ENCODE peak calls at places on chromosomes 4 and X, in eight cellular contexts. X is fibroblast of lung; L is upper lobe of right lung; K is dorsolateral prefrontal cortex; J is brain microvascular endothelial cell; Y is HCT116; O is tibial nerve; U is CD8-positive, alpha-beta T cell. Q is an unnamed sample.

GRCh38 chrX:41779058-41779564 is 55.1 kb downstream of the GPR82 start:
- DNase-seq in X (peak), L (no peak), K (no peak), J (peak), Y (peak), O (no peak), U (no peak), Q (no peak)

GRCh38 chr4:11535333-11535732 is 106.6 kb upstream of the HS3ST1 start:
- DNase-seq in X (no peak), L (no peak), K (no peak), J (no peak), Y (no peak), O (no peak), U (no peak), Q (no peak)

GRCh38 chrX:96763608-96764007 is 79.0 kb downstream of the DIAPH2 start:
- DNase-seq in X (no peak), L (no peak), K (no peak), J (no peak), Y (no peak), O (no peak), U (no peak), Q (no peak)

GRCh38 chrX:52261463-52262194 is 76.9 kb downstream of the MAGED4 start:
- DNase-seq in X (peak), L (peak), K (peak), J (peak), Y (peak), O (peak), U (peak), Q (peak)

GRCh38 chr4:3407171-3407771 is 34.5 kb upstream of the HGFAC start:
- DNase-seq in X (no peak), L (peak), K (peak), J (no peak), Y (no peak), O (no peak), U (no peak), Q (peak)

GRCh38 chr4:185587065-185587443 is 51.7 kb upstream of the PDLIM3 start:
- DNase-seq in X (no peak), L (no peak), K (no peak), J (no peak), Y (no peak), O (no peak), U (no peak), Q (no peak)

GRCh38 chrX:19046343-19047215 is 62.7 kb upstream of the PHKA2 start:
- DNase-seq in X (peak), L (no peak), K (no peak), J (peak), Y (peak), O (no peak), U (no peak), Q (no peak)

GRCh38 chrX:71178908-71179307 is 34.3 kb downstream of the NLGN3 start:
- DNase-seq in X (peak), L (no peak), K (no peak), J (peak), Y (peak), O (peak), U (peak), Q (no peak)

GRCh38 chrX:153338836-153339235 is 4.9 kb downstream of the ZNF275 start:
- DNase-seq in X (no peak), L (no peak), K (no peak), J (no peak), Y (no peak), O (no peak), U (no peak), Q (no peak)

GRCh38 chrX:133921764-133922389 is 63.5 kb downstream of the GPC3 start:
- DNase-seq in X (no peak), L (peak), K (no peak), J (peak), Y (peak), O (peak), U (peak), Q (no peak)

DNA sequence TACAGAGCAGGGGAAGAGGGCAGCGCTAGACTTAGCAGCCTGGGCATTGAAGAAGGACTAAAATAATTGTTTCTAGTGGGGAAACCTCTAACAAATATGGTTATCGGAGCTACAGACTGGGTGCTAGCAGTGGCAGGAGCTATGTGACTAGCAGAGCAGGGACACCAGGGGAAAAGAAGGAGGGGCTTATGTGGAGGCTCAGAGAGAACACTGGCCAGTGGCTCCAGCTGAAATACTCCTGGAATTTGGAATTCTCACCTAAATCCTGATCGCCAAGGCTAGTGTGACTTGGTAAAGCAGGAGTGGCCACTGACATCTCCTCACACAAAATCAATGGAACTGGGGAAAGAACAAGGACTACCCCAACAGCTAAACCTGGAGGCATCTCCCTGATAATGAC is 2.0 kb downstream of the TAPT1 start:
- DNase-seq in X (no peak), L (no peak), K (no peak), J (no peak), Y (no peak), O (no peak), U (no peak), Q (no peak)
- H3K4me3 ChIP-seq in X (no peak), L (peak), K (peak), J (no peak), Y (no peak), O (no peak), U (peak), Q (peak)

DNA sequence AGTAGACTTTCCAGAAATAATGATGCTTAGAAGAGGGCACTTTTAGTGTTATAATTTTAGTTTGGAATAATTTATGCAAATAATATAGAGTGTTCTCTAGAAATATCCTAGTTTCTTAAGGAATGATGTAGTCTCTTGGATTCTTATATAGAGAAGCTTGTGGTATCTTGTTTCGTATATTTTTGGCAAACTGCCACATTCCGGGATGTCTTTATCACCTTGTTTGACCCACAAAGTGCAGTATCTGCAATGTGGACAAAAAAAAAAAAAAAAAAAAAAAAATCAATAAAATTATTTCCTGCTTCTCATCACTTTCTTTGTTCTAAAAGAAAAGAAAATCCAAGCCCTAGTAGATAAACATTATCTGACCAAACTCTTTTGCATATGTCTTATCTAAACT is 1577.7 kb upstream of the TENM3 start:
- DNase-seq in X (peak), L (no peak), K (no peak), J (no peak), Y (no peak), O (no peak), U (no peak), Q (no peak)
- H3K27ac ChIP-seq in X (no peak), L (no peak), K (no peak), J (no peak), Y (no peak), O (no peak), U (no peak), Q (no peak)

GRCh38 chr4:1471443-1472147 is 65.4 kb upstream of the NKX1-1 start:
- DNase-seq in X (no peak), L (peak), K (no peak), J (no peak), Y (no peak), O (no peak), U (no peak), Q (no peak)
- H3K4me3 ChIP-seq in X (no peak), L (no peak), K (no peak), J (no peak), Y (no peak), O (no peak), U (no peak), Q (no peak)

DNA sequence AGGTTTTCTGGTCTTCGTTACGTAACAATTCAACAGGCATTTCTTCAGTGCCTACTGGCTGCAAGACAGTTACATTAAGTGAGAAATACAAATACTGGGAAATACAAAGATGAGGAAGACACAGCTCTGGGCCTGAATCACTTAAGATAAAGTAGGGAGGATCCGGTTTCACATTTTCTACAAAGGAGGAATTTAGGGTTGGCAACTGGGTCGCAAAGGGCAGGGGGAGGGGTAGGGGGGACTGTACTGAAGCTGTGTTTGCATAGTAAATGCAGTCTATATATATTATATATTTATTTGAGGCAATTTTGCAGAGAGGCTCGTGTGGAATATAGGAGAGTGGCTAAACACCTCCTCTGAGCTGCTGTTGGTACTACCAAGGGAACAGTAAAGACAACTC is 107.4 kb downstream of the MAML3 start:
- DNase-seq in X (no peak), L (no peak), K (no peak), J (no peak), Y (no peak), O (no peak), U (no peak), Q (no peak)
- H3K27ac ChIP-seq in X (no peak), L (no peak), K (no peak), J (no peak), Y (no peak), O (no peak), U (no peak), Q (peak)

GRCh38 chrX:17792842-17793241 is 55.5 kb downstream of the SCML1 start:
- DNase-seq in X (no peak), L (no peak), K (no peak), J (no peak), Y (no peak), O (no peak), U (no peak), Q (no peak)
- H3K4me3 ChIP-seq in X (no peak), L (no peak), K (no peak), J (no peak), Y (no peak), O (no peak), U (no peak), Q (no peak)

GRCh38 chr4:93810340-93810992 is 18.1 kb upstream of the ATOH1 start:
- DNase-seq in X (peak), L (no peak), K (no peak), J (no peak), Y (no peak), O (peak), U (no peak), Q (peak)
- H3K27ac ChIP-seq in X (no peak), L (no peak), K (no peak), J (no peak), Y (no peak), O (no peak), U (no peak), Q (no peak)

Q was measured in heart left ventricle.